ENCODE peak calls at places on chromosomes 3 and 15, in seven cellular contexts. L is RPMI8226; H is fibroblast of lung; B is C1 segment of cervical spinal cord; V is Right ventricle myocardium superior; R is effector CD8-positive, alpha-beta T cell; U is NCI-H1436. Z is an unnamed sample.

GRCh38 chr3:54882114-54882833 is 45.6 kb downstream of the LRTM1 start:
- DNase-seq in L (no peak), H (peak; percentile 93), B (no peak), V (no peak), R (no peak), U (no peak), Z (no peak)

GRCh38 chr3:13303410-13303809 is 116.7 kb downstream of the NUP210 start:
- DNase-seq in L (no peak), H (no peak), B (no peak), V (peak; percentile 22), R (no peak), U (no peak), Z (no peak)

GRCh38 chr15:93060336-93061248 is 28.4 kb downstream of the RGMA start:
- DNase-seq in L (no peak), H (no peak), B (no peak), V (peak; percentile 32), R (no peak), U (no peak), Z (peak; percentile 43)

GRCh38 chr3:10726787-10727186 is 89.2 kb upstream of the SLC6A11 start:
- DNase-seq in L (no peak), H (no peak), B (no peak), V (no peak), R (no peak), U (no peak), Z (no peak)

GRCh38 chr3:58009026-58009748 is 965 bp downstream of the FLNB start:
- DNase-seq in L (peak; percentile 61), H (no peak), B (no peak), V (peak; percentile 57), R (peak; percentile 17), U (no peak), Z (peak; percentile 58)

GRCh38 chr3:188911033-188911850 is 260.5 kb upstream of the TPRG1 start:
- DNase-seq in L (no peak), H (peak; percentile 71), B (no peak), V (no peak), R (no peak), U (no peak), Z (no peak)

GRCh38 chr3:11558002-11558401 is 85.7 kb downstream of the VGLL4 start:
- DNase-seq in L (no peak), H (peak; percentile 83), B (no peak), V (peak; percentile 43), R (no peak), U (no peak), Z (peak; percentile 41)

GRCh38 chr3:54515439-54516213 is 393.3 kb downstream of the CACNA2D3 start:
- DNase-seq in L (no peak), H (no peak), B (no peak), V (no peak), R (no peak), U (no peak), Z (no peak)

GRCh38 chr3:51955175-51955892 is at the start of gene GPR62:
- DNase-seq in L (no peak), H (no peak), B (peak; percentile 63), V (no peak), R (no peak), U (no peak), Z (no peak)

GRCh38 chr3:168186293-168186983 is 90.7 kb upstream of the GOLIM4 start:
- DNase-seq in L (no peak), H (peak; percentile 85), B (no peak), V (no peak), R (no peak), U (no peak), Z (no peak)

GRCh38 chr3:46918202-46918601 is 40.7 kb downstream of the PTH1R start:
- DNase-seq in L (no peak), H (no peak), B (no peak), V (no peak), R (no peak), U (no peak), Z (no peak)

GRCh38 chr15:38662398-38662797 is 97.8 kb upstream of the RASGRP1 start:
- DNase-seq in L (no peak), H (no peak), B (no peak), V (no peak), R (no peak), U (no peak), Z (no peak)

GRCh38 chr15:63709365-63709764 is 112.2 kb downstream of the FBXL22 start:
- DNase-seq in L (no peak), H (no peak), B (no peak), V (no peak), R (no peak), U (no peak), Z (no peak)

GRCh38 chr15:45183511-45183910 is 4.3 kb downstream of the SHF start:
- DNase-seq in L (no peak), H (no peak), B (no peak), V (no peak), R (no peak), U (no peak), Z (no peak)

GRCh38 chr3:43792904-43793303 is 102.2 kb downstream of the ABHD5 start:
- DNase-seq in L (no peak), H (no peak), B (no peak), V (no peak), R (no peak), U (no peak), Z (no peak)

GRCh38 chr3:175187586-175187985 is 328.5 kb downstream of the NAALADL2 start:
- DNase-seq in L (no peak), H (no peak), B (no peak), V (no peak), R (no peak), U (peak; percentile 74), Z (no peak)

Z was measured in left lung.